ENCODE peak calls at places on chromosomes 13 and 19, in nine cellular contexts. L is cardiac fibroblast, H is fibroblast of mammary gland, X is heart left ventricle, O is fibroblast of lung, F is tibial nerve, P is SK-N-SH, E is A549, B is right lobe of liver. T is an unnamed sample.

GRCh38 chr19:4781851-4782250 is 9.7 kb upstream of the FEM1A start:
- DNase-seq in L (no peak), H (peak), X (no peak), O (no peak), F (no peak), P (no peak), E (no peak), B (no peak), T (no peak)

GRCh38 chr13:106182404-106182803 is 353.1 kb downstream of the EFNB2 start:
- DNase-seq in L (peak), H (peak), X (no peak), O (peak), F (no peak), P (no peak), E (peak), B (no peak), T (peak)

GRCh38 chr19:29666634-29667389 is 1.6 kb downstream of the PLEKHF1 start:
- DNase-seq in L (peak), H (peak), X (peak), O (peak), F (peak), P (no peak), E (no peak), B (peak), T (peak)

GRCh38 chr13:18212873-18213272 is 968.8 kb downstream of the TUBA3C start:
- DNase-seq in L (peak), H (no peak), X (no peak), O (peak), F (peak), P (no peak), E (peak), B (no peak), T (no peak)

GRCh38 chr19:1045247-1045603 is 5.3 kb downstream of the ABCA7 start:
- DNase-seq in L (no peak), H (peak), X (no peak), O (no peak), F (no peak), P (peak), E (peak), B (peak), T (no peak)

GRCh38 chr13:23722726-23723453 is 152.7 kb downstream of the TNFRSF19 start:
- DNase-seq in L (no peak), H (no peak), X (no peak), O (no peak), F (no peak), P (no peak), E (no peak), B (no peak), T (no peak)

GRCh38 chr13:52002361-52002760 is 8.9 kb downstream of the ATP7B start:
- DNase-seq in L (no peak), H (no peak), X (no peak), O (no peak), F (no peak), P (no peak), E (no peak), B (no peak), T (no peak)

GRCh38 chr19:33462112-33462726 is 59.4 kb downstream of the PEPD start:
- DNase-seq in L (no peak), H (no peak), X (no peak), O (no peak), F (no peak), P (no peak), E (no peak), B (no peak), T (no peak)

GRCh38 chr13:60335531-60335930 is 61.5 kb upstream of the TDRD3 start:
- DNase-seq in L (peak), H (peak), X (no peak), O (peak), F (no peak), P (no peak), E (peak), B (no peak), T (no peak)

GRCh38 chr19:11767633-11768133 is 883 bp downstream of the ZNF441 start:
- DNase-seq in L (peak), H (peak), X (peak), O (peak), F (peak), P (peak), E (no peak), B (peak), T (no peak)

GRCh38 chr13:48501705-48502104 is 31.2 kb downstream of the RCBTB2 start:
- DNase-seq in L (no peak), H (no peak), X (no peak), O (no peak), F (no peak), P (no peak), E (no peak), B (no peak), T (no peak)

GRCh38 chr13:28611654-28612131 is 47.2 kb upstream of the POMP start:
- DNase-seq in L (peak), H (no peak), X (no peak), O (no peak), F (no peak), P (no peak), E (no peak), B (no peak), T (no peak)

GRCh38 chr13:64488731-64489130 is 2741.4 kb downstream of the PCDH9 start:
- DNase-seq in L (peak), H (no peak), X (no peak), O (no peak), F (no peak), P (no peak), E (no peak), B (no peak), T (peak)

GRCh38 chr13:50344717-50345116 is 329.5 kb downstream of the KCNRG start:
- DNase-seq in L (no peak), H (no peak), X (no peak), O (no peak), F (no peak), P (no peak), E (no peak), B (no peak), T (no peak)

GRCh38 chr13:112928958-112929777 is 39.8 kb upstream of the MCF2L start:
- DNase-seq in L (peak), H (peak), X (peak), O (peak), F (no peak), P (peak), E (no peak), B (peak), T (no peak)

GRCh38 chr13:62171697-62172096 is 756.0 kb upstream of the PCDH20 start:
- DNase-seq in L (no peak), H (no peak), X (no peak), O (no peak), F (no peak), P (no peak), E (no peak), B (no peak), T (no peak)

GRCh38 chr13:39047560-39047959 is 9.3 kb downstream of the NHLRC3 start:
- DNase-seq in L (no peak), H (no peak), X (no peak), O (no peak), F (no peak), P (peak), E (no peak), B (no peak), T (no peak)

GRCh38 chr13:30819136-30819875 is 84.0 kb downstream of the ALOX5AP start:
- DNase-seq in L (no peak), H (no peak), X (no peak), O (no peak), F (no peak), P (no peak), E (no peak), B (no peak), T (no peak)

GRCh38 chr19:45800009-45800553 is 7.4 kb upstream of the DMWD start:
- DNase-seq in L (peak), H (peak), X (no peak), O (peak), F (no peak), P (no peak), E (peak), B (no peak), T (no peak)

GRCh38 chr13:98549728-98550317 is 27.1 kb downstream of the STK24 start:
- DNase-seq in L (peak), H (peak), X (no peak), O (no peak), F (no peak), P (no peak), E (no peak), B (no peak), T (no peak)

GRCh38 chr13:46598140-46598819 is 45.3 kb downstream of the LRCH1 start:
- DNase-seq in L (peak), H (no peak), X (no peak), O (no peak), F (no peak), P (no peak), E (no peak), B (no peak), T (no peak)

GRCh38 chr19:11378319-11379189 is 4.1 kb downstream of the SWSAP1 start:
- DNase-seq in L (peak), H (peak), X (peak), O (peak), F (peak), P (peak), E (peak), B (peak), T (no peak)

GRCh38 chr13:24348797-24349515 is 39.6 kb downstream of the C1QTNF9 start:
- DNase-seq in L (peak), H (no peak), X (no peak), O (no peak), F (no peak), P (no peak), E (peak), B (peak), T (no peak)

GRCh38 chr13:93413972-93414717 is 187.5 kb downstream of the GPC6 start:
- DNase-seq in L (peak), H (peak), X (no peak), O (peak), F (no peak), P (no peak), E (no peak), B (no peak), T (no peak)

GRCh38 chr13:41029629-41030028 is 10.5 kb upstream of the ELF1 start:
- DNase-seq in L (no peak), H (no peak), X (no peak), O (no peak), F (no peak), P (no peak), E (no peak), B (no peak), T (no peak)

GRCh38 chr19:16359964-16360363 is 35.3 kb downstream of the KLF2 start:
- DNase-seq in L (no peak), H (no peak), X (no peak), O (no peak), F (no peak), P (no peak), E (no peak), B (no peak), T (no peak)

GRCh38 chr13:51342706-51343105 is 3.2 kb downstream of the SERPINE3 start:
- DNase-seq in L (peak), H (peak), X (no peak), O (peak), F (no peak), P (no peak), E (no peak), B (no peak), T (no peak)

GRCh38 chr19:16575861-16576689 is 3.9 kb upstream of the SLC35E1 start:
- DNase-seq in L (no peak), H (no peak), X (no peak), O (no peak), F (no peak), P (no peak), E (no peak), B (peak), T (no peak)

GRCh38 chr13:108495686-108496363 is 133.6 kb upstream of the MYO16 start:
- DNase-seq in L (peak), H (no peak), X (no peak), O (peak), F (no peak), P (peak), E (peak), B (no peak), T (no peak)

GRCh38 chr19:35107541-35107939 is 8.1 kb upstream of the FXYD3 start:
- DNase-seq in L (peak), H (peak), X (no peak), O (peak), F (peak), P (no peak), E (peak), B (no peak), T (no peak)

GRCh38 chr19:19997656-19998268 is 41.5 kb downstream of the ZNF682 start:
- DNase-seq in L (peak), H (peak), X (peak), O (no peak), F (no peak), P (peak), E (no peak), B (no peak), T (no peak)

GRCh38 chr13:105937451-105937850 is 598.0 kb downstream of the EFNB2 start:
- DNase-seq in L (no peak), H (no peak), X (no peak), O (no peak), F (no peak), P (peak), E (no peak), B (no peak), T (no peak)

GRCh38 chr13:111559612-111560423 is 239.4 kb downstream of the TEX29 start:
- DNase-seq in L (no peak), H (no peak), X (no peak), O (no peak), F (no peak), P (no peak), E (no peak), B (no peak), T (no peak)

GRCh38 chr13:49840667-49841066 is 48.2 kb upstream of the KPNA3 start:
- DNase-seq in L (no peak), H (no peak), X (no peak), O (no peak), F (no peak), P (no peak), E (no peak), B (no peak), T (no peak)

GRCh38 chr13:112807653-112808376 is 118.0 kb downstream of the ATP11A start:
- DNase-seq in L (no peak), H (no peak), X (no peak), O (no peak), F (no peak), P (no peak), E (no peak), B (no peak), T (no peak)

GRCh38 chr13:20400774-20401173 is 124.9 kb downstream of the CRYL1 start:
- DNase-seq in L (peak), H (peak), X (no peak), O (peak), F (no peak), P (no peak), E (no peak), B (no peak), T (no peak)

GRCh38 chr13:69363360-69363759 is 744.3 kb upstream of the ATXN8OS start:
- DNase-seq in L (no peak), H (no peak), X (no peak), O (no peak), F (no peak), P (no peak), E (no peak), B (no peak), T (no peak)

DNA sequence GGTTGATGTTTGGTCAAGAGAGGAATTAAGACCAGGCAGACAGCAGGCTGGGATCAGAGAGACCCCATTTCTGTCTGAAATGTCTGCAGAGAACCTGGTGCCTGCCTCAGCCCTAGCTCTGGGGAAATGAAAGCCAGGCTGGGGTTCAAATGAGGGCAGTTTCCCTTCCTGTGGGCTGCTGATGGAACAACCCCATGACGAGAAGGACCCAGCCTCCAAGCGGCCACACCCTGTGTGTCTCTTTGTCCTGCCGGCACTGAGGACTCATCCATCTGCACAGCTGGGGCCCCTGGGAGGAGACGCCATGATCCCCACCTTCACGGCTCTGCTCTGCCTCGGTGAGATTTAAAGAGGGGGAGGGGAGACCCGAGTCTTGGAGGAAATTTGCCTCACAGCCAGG is at the start of gene LILRB4:
- DNase-seq in L (no peak), H (no peak), X (peak), O (no peak), F (peak), P (no peak), E (no peak), B (peak), T (no peak)
- TF ChIP-seq CTCF in L (no peak), H (no peak), X (no peak), O (no peak), F (no peak), P (no peak), E (no peak), B (no peak), T (no peak)

DNA sequence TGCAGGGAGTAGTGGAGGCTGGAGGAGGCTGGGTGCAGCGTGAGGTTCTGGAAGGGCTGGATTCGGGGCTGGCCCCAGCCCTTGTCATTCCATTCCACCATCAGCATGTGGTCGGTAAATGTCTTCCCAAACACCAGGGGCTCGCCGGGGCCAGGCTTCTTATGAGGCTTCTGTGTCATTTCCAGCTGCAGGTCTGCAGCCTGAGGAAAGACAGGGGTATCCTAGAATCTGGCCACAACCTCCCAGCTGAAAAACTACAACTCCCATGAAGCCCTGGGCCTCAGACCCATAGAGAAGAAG is 4.4 kb downstream of the BCAT2 start:
- DNase-seq in L (no peak), H (no peak), X (peak), O (no peak), F (no peak), P (peak), E (no peak), B (no peak), T (no peak)
- H3K4me3 ChIP-seq in L (no peak), H (no peak), X (no peak), O (no peak), F (no peak), P (no peak), E (no peak), B (peak), T (no peak)

GRCh38 chr13:109669956-109670355 is 116.4 kb downstream of the IRS2 start:
- DNase-seq in L (no peak), H (no peak), X (no peak), O (no peak), F (no peak), P (no peak), E (no peak), B (no peak), T (no peak)
- TF ChIP-seq CTCF in L (no peak), H (no peak), X (no peak), O (no peak), F (no peak), P (no peak), E (no peak), B (no peak), T (no peak)

DNA sequence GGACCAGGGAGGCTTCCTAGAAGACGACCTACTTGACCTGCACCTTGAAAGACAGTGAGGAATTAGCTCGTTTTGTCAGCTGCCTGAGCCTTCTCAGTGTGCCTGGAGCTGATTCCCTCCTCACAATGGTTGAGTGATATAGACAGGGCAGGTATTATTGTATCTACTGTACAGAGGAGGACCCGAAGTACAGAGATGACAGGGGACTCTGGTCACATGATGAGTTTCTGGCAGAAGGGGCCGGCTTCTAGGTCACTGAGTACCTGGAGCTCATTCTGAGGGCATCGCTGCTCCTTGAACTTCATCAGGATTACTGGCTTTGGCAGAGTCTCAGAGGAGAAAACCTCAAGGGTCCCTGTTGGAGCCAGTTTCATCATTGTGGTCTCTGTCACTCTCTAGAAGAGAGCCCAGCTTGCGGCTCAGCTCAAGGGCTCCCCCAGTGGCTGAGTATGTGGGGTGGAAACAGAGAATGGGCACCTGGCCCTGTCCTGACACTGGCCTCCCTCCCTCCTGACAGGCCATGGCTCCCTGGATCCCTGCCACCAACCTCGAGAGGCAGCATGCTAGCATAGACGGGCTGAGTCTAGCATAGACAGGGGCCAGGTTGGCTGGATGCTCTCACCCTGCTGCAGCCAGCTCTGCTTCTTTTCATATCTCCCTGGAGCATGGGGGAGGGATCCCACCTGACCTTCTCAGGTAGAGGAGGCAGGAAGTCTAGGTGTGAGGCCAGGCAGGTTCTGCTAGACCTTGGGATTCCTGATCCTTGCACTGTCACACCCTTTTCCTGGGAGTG is 38.7 kb downstream of the NFIX start:
- DNase-seq in L (peak), H (peak), X (peak), O (peak), F (peak), P (peak), E (peak), B (peak), T (peak)
- H3K4me3 ChIP-seq in L (no peak), H (no peak), X (no peak), O (no peak), F (no peak), P (peak), E (no peak), B (no peak), T (peak)

GRCh38 chr13:33392794-33393371 is 107.3 kb upstream of the STARD13 start:
- DNase-seq in L (no peak), H (no peak), X (no peak), O (no peak), F (no peak), P (no peak), E (no peak), B (no peak), T (no peak)

GRCh38 chr13:33394294-33394932 is 108.9 kb upstream of the STARD13 start:
- DNase-seq in L (no peak), H (no peak), X (no peak), O (no peak), F (no peak), P (no peak), E (no peak), B (no peak), T (no peak)

GRCh38 chr13:33383724-33384577 is 98.4 kb upstream of the STARD13 start:
- DNase-seq in L (no peak), H (no peak), X (no peak), O (peak), F (no peak), P (no peak), E (no peak), B (no peak), T (no peak)

DNA sequence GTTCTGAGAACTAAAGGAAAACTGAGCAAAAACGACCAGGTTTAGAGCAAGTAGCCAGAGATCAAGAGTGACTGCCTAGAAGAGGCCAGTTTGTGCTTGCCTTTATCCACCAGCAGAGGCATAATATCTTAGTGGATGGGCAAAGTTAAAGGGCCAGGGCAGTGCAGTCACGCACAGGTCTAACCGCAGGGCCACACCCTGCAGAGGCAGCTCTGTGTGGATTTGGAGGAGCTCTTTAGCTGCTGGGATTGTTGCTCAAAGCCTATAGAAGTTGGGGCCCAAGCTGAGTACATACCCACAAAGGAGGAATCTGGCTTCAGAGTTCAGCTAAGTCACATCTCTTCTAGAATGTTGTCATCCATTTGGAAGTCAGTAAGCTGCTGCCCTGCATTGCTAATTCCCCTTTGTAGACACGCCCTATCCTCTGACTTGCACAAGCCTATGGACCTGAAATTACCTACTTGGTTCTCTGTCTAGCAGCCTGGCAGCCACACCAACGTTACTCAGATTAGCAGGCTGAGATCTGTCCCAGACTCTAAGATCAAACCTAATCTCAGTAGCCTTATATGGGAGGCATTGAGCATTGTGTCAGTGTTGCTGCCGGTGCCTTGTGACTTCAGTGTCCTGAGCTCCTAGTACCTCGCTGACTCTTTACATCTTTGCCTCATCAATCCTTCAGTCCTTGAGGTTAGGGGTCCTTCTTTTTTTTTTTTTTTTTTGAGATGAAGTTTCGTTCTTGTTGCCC is 102.9 kb upstream of the STARD13 start:
- DNase-seq in L (peak), H (no peak), X (no peak), O (no peak), F (no peak), P (no peak), E (peak), B (no peak), T (no peak)
- TF ChIP-seq CTCF in L (no peak), H (peak), X (no peak), O (no peak), F (no peak), P (no peak), E (no peak), B (no peak), T (no peak)